ENCODE peak calls at places on chromosomes 1 and 21, in ten cellular contexts. B is SJSA1; J is right cardiac atrium; M is bronchial epithelial cell; T is dorsolateral prefrontal cortex; F is naive thymus-derived CD4-positive, alpha-beta T cell; W is HAP-1; S is CD8-positive, alpha-beta T cell; N is GM23338; Q is small intestine. R is an unnamed sample.

GRCh38 chr1:209659909-209660308 is 7.7 kb upstream of the LAMB3 start:
- DNase-seq in T (no peak), Q (no peak), J (no peak), F (no peak), M (peak; percentile 77), W (no peak), N (no peak), S (no peak), B (no peak), R (peak; percentile 14)

GRCh38 chr1:115158181-115158580 is 68.9 kb upstream of the TSPAN2 start:
- DNase-seq in B (no peak), N (no peak), F (no peak), S (no peak), Q (no peak), J (peak; percentile 77), M (peak; percentile 97), W (no peak), T (no peak), R (no peak)

GRCh38 chr1:50208296-50208695 is 99.6 kb downstream of the ELAVL4 start:
- DNase-seq in B (no peak), M (no peak), S (no peak), W (no peak), Q (no peak), N (no peak), T (no peak), F (no peak), J (no peak), R (no peak)

GRCh38 chr1:17572264-17572985 is 32.9 kb downstream of the ARHGEF10L start:
- DNase-seq in S (no peak), W (no peak), F (no peak), Q (peak; percentile 43), J (peak; percentile 32), T (no peak), M (no peak), B (no peak), N (peak; percentile 89), R (no peak)

GRCh38 chr1:34460193-34460592 is 283.5 kb downstream of the C1orf94 start:
- DNase-seq in B (peak; percentile 51), M (peak; percentile 15), S (no peak), J (peak; percentile 63), F (peak; percentile 10), W (no peak), Q (peak; percentile 36), T (no peak), N (peak; percentile 79), R (peak; percentile 16)

GRCh38 chr1:116020668-116021272 is 44.5 kb downstream of the SLC22A15 start:
- DNase-seq in J (peak; percentile 67), Q (peak; percentile 50), N (peak; percentile 95), S (no peak), T (peak; percentile 60), W (peak; percentile 70), M (peak; percentile 64), B (peak; percentile 59), F (no peak), R (no peak)

GRCh38 chr21:29022141-29022540 is 2.3 kb upstream of the USP16 start:
- DNase-seq in J (no peak), F (no peak), Q (no peak), B (no peak), W (no peak), N (no peak), S (no peak), M (no peak), T (no peak), R (no peak)

GRCh38 chr1:67647036-67647798 is 37.8 kb upstream of the GADD45A start:
- DNase-seq in F (no peak), T (no peak), B (no peak), W (no peak), Q (no peak), J (peak; percentile 61), N (no peak), M (no peak), S (no peak), R (no peak)

GRCh38 chr1:167426716-167427115 is 91.6 kb downstream of the CD247 start:
- DNase-seq in S (no peak), F (no peak), Q (no peak), T (no peak), N (no peak), B (no peak), W (no peak), J (no peak), M (no peak), R (no peak)

GRCh38 chr21:36517366-36518075 is 37.6 kb upstream of the CLDN14 start:
- DNase-seq in Q (no peak), W (no peak), J (no peak), S (no peak), F (no peak), T (no peak), N (no peak), B (no peak), M (no peak), R (no peak)

GRCh38 chr21:44871576-44872265 is 1.8 kb downstream of the PTTG1IP start:
- DNase-seq in B (peak; percentile 80), T (no peak), N (no peak), M (peak; percentile 88), J (peak; percentile 71), F (no peak), S (no peak), Q (peak; percentile 75), W (no peak), R (no peak)

GRCh38 chr1:51750218-51750617 is 128.3 kb downstream of the NRDC start:
- DNase-seq in T (no peak), M (peak; percentile 38), Q (no peak), B (no peak), W (no peak), S (no peak), N (no peak), J (no peak), F (no peak), R (no peak)

GRCh38 chr1:80217377-80217986 is 1211.0 kb upstream of the ADGRL4 start:
- DNase-seq in Q (peak; percentile 29), F (no peak), W (peak; percentile 66), M (peak; percentile 85), N (peak; percentile 55), T (no peak), J (no peak), S (no peak), B (no peak), R (no peak)

GRCh38 chr1:46218443-46218842 is 15.3 kb downstream of the LURAP1 start:
- DNase-seq in J (no peak), M (peak; percentile 97), T (no peak), S (no peak), W (no peak), N (no peak), B (no peak), F (no peak), Q (no peak), R (no peak)

GRCh38 chr1:94095744-94096469 is 25.0 kb downstream of the ABCA4 start:
- DNase-seq in W (no peak), S (no peak), T (no peak), N (no peak), J (peak; percentile 82), F (no peak), M (no peak), B (no peak), Q (no peak), R (no peak)

GRCh38 chr1:228459091-228459993 is 27.8 kb upstream of the RNF187 start:
- DNase-seq in B (peak; percentile 58), S (no peak), M (peak; percentile 53), F (peak; percentile 33), Q (peak; percentile 40), J (peak; percentile 90), T (peak; percentile 61), N (peak; percentile 93), W (peak; percentile 84), R (peak; percentile 84)

GRCh38 chr1:41382531-41383090 is 21.4 kb downstream of the FOXO6 start:
- DNase-seq in S (no peak), N (peak; percentile 68), J (peak; percentile 91), T (no peak), W (no peak), M (peak; percentile 18), Q (peak; percentile 37), F (no peak), B (peak; percentile 68), R (no peak)
- H3K4me3 ChIP-seq in S (peak overlapping the region; percentile 37), N (peak overlapping the region; percentile 86), J (peak overlapping the region; percentile 50), T (peak overlapping the region; percentile 14), W (peak overlapping the region; percentile 8), M (peak overlapping the region; percentile 36), Q (peak overlapping the region; percentile 57), F (no peak overlapping the region), B (peak overlapping the region; percentile 52), R (no peak overlapping the region)

DNA sequence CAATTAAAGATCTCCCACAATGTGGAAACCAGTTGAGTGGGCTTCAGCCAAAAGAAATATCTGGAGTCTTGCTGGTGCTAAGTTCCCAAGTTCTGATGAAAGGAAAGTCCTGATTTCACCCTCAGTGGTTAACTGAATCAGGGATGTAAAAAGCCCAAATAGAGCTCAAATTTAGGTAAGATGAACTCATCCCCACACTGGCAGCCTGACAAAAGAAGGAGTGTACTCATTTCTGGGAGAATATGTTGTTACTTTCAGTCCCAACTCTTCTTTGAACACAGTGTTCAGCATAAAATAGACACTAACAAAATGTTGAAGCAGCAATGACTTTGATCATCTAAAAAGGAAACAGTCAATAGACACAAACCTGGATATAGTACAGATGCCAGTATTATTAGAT is 91.7 kb downstream of the CHRM3 start:
- DNase-seq in W (no peak), M (no peak), S (no peak), Q (no peak), T (no peak), B (no peak), N (no peak), F (no peak), J (no peak), R (no peak)
- H3K4me3 ChIP-seq in W (no peak overlapping the region), M (no peak overlapping the region), S (no peak overlapping the region), Q (no peak overlapping the region), T (no peak overlapping the region), B (no peak overlapping the region), N (no peak overlapping the region), F (no peak overlapping the region), J (no peak overlapping the region), R (no peak overlapping the region)

DNA sequence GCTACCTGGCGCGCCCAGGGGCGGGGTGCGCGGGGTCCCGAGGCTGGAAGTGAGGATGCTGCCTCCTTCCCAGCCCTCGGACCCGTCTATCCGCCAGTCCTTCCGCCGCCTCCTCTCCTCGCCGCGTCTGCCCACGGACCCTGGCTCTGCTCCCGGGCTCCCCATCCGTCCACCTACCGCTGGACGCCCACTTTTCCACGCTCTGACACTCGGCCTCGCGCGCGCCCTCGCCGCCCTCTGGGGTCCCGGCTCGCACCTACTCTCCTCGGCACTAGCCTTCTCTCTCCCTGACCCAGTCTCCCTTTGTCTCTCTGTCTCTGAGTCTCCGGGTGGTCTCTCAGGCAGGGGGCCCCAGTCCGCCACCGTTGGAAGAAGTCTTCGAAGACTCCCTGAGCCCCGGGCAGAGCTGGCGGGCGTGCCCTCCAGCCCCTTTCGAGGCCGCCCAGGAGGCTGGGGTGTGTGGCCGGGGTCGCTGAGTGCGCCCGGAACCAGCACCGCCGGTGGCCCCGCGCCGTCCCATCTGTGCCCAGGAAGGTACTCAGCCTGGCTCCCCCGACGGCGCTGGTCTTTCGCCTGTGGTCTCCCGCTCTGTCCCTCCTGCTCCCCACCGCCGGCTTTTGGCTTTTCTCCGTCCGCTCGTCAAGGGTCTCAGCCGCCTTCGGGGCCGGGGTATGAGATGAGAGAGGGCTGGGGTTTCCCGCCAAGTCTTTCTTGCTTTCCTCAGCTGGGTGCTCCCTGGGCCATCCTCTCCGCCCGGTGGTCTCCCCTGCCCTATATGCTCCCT is 610 bp downstream of the DRAXIN start:
- DNase-seq in F (no peak), T (no peak), S (no peak), N (peak; percentile 52), M (no peak), W (no peak), Q (no peak), B (no peak), J (no peak), R (no peak)
- H3K4me3 ChIP-seq in F (no peak overlapping the region), T (peak overlapping the region; percentile 43), S (peak overlapping the region; percentile 0), N (peak overlapping the region; percentile 94), M (no peak overlapping the region), W (peak overlapping the region; percentile 17), Q (peak overlapping the region; percentile 41), B (no peak overlapping the region), J (no peak overlapping the region), R (no peak overlapping the region)

GRCh38 chr21:16419188-16419874 is 689.5 kb downstream of the USP25 start:
- DNase-seq in J (peak; percentile 90), B (peak; percentile 65), N (peak; percentile 6), F (no peak), Q (peak; percentile 0), M (peak; percentile 62), T (peak; percentile 48), S (no peak), W (peak; percentile 87), R (no peak)
- H3K4me3 ChIP-seq in J (peak overlapping the region; percentile 99), B (peak overlapping the region; percentile 30), N (no peak overlapping the region), F (no peak overlapping the region), Q (no peak overlapping the region), M (peak overlapping the region; percentile 31), T (peak overlapping the region; percentile 36), S (no peak overlapping the region), W (peak overlapping the region; percentile 29), R (no peak overlapping the region)